ENCODE peak calls at places on chromosome 13, in five cellular contexts. M is activated CD4-positive, alpha-beta T cell treated with anti-CD3 and anti-CD28 coated beads, Interleukin-2, amount 50 U/mL, for 1 hour; T is SW480; P is thoracic aorta; O is ascending aorta. I is an unnamed sample.
A peak's percentile ranks its signal among the peaks of the same experiment; 100 is the strongest.

GRCh38 chr13:99404005-99404755 is 97.0 kb upstream of the GPR183 start:
- DNase-seq in M (no peak), T (no peak), P (no peak), O (no peak), I (no peak)

GRCh38 chr13:108096301-108096700 is 119.0 kb downstream of the LIG4 start:
- DNase-seq in M (no peak), T (no peak), P (no peak), O (no peak), I (no peak)

GRCh38 chr13:28618595-28618994 is 40.3 kb upstream of the POMP start:
- DNase-seq in M (no peak), T (no peak), P (no peak), O (no peak), I (no peak)

GRCh38 chr13:109436055-109436622 is 350.2 kb downstream of the IRS2 start:
- DNase-seq in M (no peak), T (no peak), P (no peak), O (no peak), I (no peak)

GRCh38 chr13:102280366-102280765 is 121.5 kb downstream of the FGF14 start:
- DNase-seq in M (no peak), T (no peak), P (no peak), O (no peak), I (no peak)

GRCh38 chr13:47474845-47475244 is 526.2 kb downstream of the SUCLA2 start:
- DNase-seq in M (no peak), T (no peak), P (no peak), O (no peak), I (no peak)

GRCh38 chr13:79806821-79807220 is 325.9 kb downstream of the NDFIP2 start:
- DNase-seq in M (no peak), T (no peak), P (no peak), O (no peak), I (peak; percentile 57)

GRCh38 chr13:98672947-98673545 is 79.4 kb downstream of the SLC15A1 start:
- DNase-seq in M (peak; percentile 39), T (peak; percentile 93), P (no peak), O (peak; percentile 21), I (peak; percentile 56)

GRCh38 chr13:33934343-33934742 is 116.4 kb downstream of the RFC3 start:
- DNase-seq in M (no peak), T (no peak), P (no peak), O (no peak), I (no peak)

GRCh38 chr13:21243045-21243842 is 66.8 kb downstream of the MRPL57 start:
- DNase-seq in M (no peak), T (no peak), P (no peak), O (no peak), I (no peak)